ENCODE peak calls at places on chromosome 21, in ten cellular contexts. H, B, E, J, P, L, T, V, Z and I are unnamed samples.

GRCh38 chr21:46098303-46099141 is 610 bp downstream of the COL6A2 start:
- DNase-seq in H (no peak), B (peak; percentile 37), E (no peak), J (peak; percentile 73), P (no peak), L (no peak), T (peak; percentile 34), V (peak; percentile 20), Z (no peak), I (no peak)

GRCh38 chr21:32604484-32604883 is 7.7 kb downstream of the CFAP298 start:
- DNase-seq in H (no peak), B (peak; percentile 47), E (no peak), J (no peak), P (no peak), L (no peak), T (no peak), V (no peak), Z (no peak), I (no peak)

GRCh38 chr21:15197696-15198095 is 132.9 kb upstream of the NRIP1 start:
- DNase-seq in H (no peak), B (no peak), E (no peak), J (no peak), P (no peak), L (no peak), T (no peak), V (no peak), Z (no peak), I (no peak)

GRCh38 chr21:41290106-41290799 is 26.3 kb upstream of the FAM3B start:
- DNase-seq in H (no peak), B (no peak), E (no peak), J (no peak), P (no peak), L (no peak), T (no peak), V (no peak), Z (no peak), I (no peak)

GRCh38 chr21:34989337-34990151 is 59.6 kb downstream of the RUNX1 start:
- DNase-seq in H (no peak), B (peak; percentile 25), E (no peak), J (no peak), P (no peak), L (peak; percentile 49), T (no peak), V (no peak), Z (no peak), I (no peak)

GRCh38 chr21:45530423-45531113 is 11.7 kb downstream of the SLC19A1 start:
- DNase-seq in H (no peak), B (no peak), E (no peak), J (no peak), P (no peak), L (no peak), T (peak; percentile 7), V (no peak), Z (no peak), I (peak; percentile 66)

GRCh38 chr21:44377922-44378645 is 24.7 kb downstream of the TRPM2 start:
- DNase-seq in H (no peak), B (no peak), E (no peak), J (peak; percentile 55), P (no peak), L (no peak), T (no peak), V (no peak), Z (no peak), I (peak; percentile 58)

GRCh38 chr21:45129231-45129923 is 55.0 kb downstream of the ADARB1 start:
- DNase-seq in H (no peak), B (no peak), E (no peak), J (peak; percentile 79), P (no peak), L (peak; percentile 46), T (peak; percentile 53), V (no peak), Z (no peak), I (no peak)

GRCh38 chr21:36545776-36546511 is 66.0 kb upstream of the CLDN14 start:
- DNase-seq in H (peak; percentile 3), B (no peak), E (peak; percentile 9), J (peak; percentile 7), P (no peak), L (no peak), T (no peak), V (no peak), Z (no peak), I (no peak)

GRCh38 chr21:8994640-8995511 is 1526.5 kb upstream of the TPTE start:
- DNase-seq in H (no peak), B (no peak), E (no peak), J (no peak), P (no peak), L (no peak), T (no peak), V (no peak), Z (no peak), I (no peak)

GRCh38 chr21:22597660-22598255 is 1599.5 kb downstream of the NCAM2 start:
- DNase-seq in H (no peak), B (no peak), E (no peak), J (no peak), P (no peak), L (no peak), T (no peak), V (no peak), Z (no peak), I (no peak)

GRCh38 chr21:46067505-46068201 is 30.3 kb upstream of the COL6A2 start:
- DNase-seq in H (no peak), B (no peak), E (no peak), J (peak; percentile 70), P (no peak), L (no peak), T (no peak), V (no peak), Z (no peak), I (peak; percentile 65)

GRCh38 chr21:31893841-31894240 is 21.0 kb downstream of the HUNK start:
- DNase-seq in H (no peak), B (no peak), E (no peak), J (no peak), P (no peak), L (no peak), T (no peak), V (no peak), Z (no peak), I (no peak)

GRCh38 chr21:45947716-45948255 is 33.8 kb upstream of the COL6A1 start:
- DNase-seq in H (no peak), B (no peak), E (no peak), J (no peak), P (no peak), L (no peak), T (no peak), V (no peak), Z (no peak), I (no peak)

GRCh38 chr21:26131554-26131953 is 39.0 kb downstream of the APP start:
- DNase-seq in H (no peak), B (no peak), E (no peak), J (no peak), P (no peak), L (no peak), T (no peak), V (no peak), Z (no peak), I (no peak)

GRCh38 chr21:46564391-46564790 is 40.5 kb downstream of the S100B start:
- DNase-seq in H (no peak), B (no peak), E (no peak), J (no peak), P (no peak), L (no peak), T (no peak), V (no peak), Z (no peak), I (no peak)

GRCh38 chr21:45998871-45999580 is 17.5 kb downstream of the COL6A1 start:
- DNase-seq in H (no peak), B (no peak), E (no peak), J (no peak), P (no peak), L (no peak), T (peak; percentile 9), V (no peak), Z (no peak), I (no peak)

GRCh38 chr21:45504021-45504515 is 38.2 kb downstream of the SLC19A1 start:
- DNase-seq in H (no peak), B (no peak), E (no peak), J (no peak), P (no peak), L (no peak), T (peak; percentile 11), V (no peak), Z (no peak), I (peak; percentile 68)

GRCh38 chr21:29449306-29449940 is 150.7 kb downstream of the BACH1 start:
- DNase-seq in H (no peak), B (no peak), E (peak; percentile 51), J (no peak), P (no peak), L (no peak), T (no peak), V (no peak), Z (no peak), I (no peak)

GRCh38 chr21:16279658-16280581 is 550.1 kb downstream of the USP25 start:
- DNase-seq in H (peak; percentile 71), B (peak; percentile 77), E (peak; percentile 61), J (peak; percentile 72), P (no peak), L (no peak), T (peak; percentile 27), V (no peak), Z (no peak), I (peak; percentile 69)
- TF ChIP-seq CTCF in H (peak; percentile 2), B (no peak), E (no peak), J (no peak), P (no peak), L (no peak), T (no peak), V (no peak), Z (no peak), I (peak; percentile 54)

GRCh38 chr21:18041012-18041411 is 203.6 kb upstream of the CHODL start:
- DNase-seq in H (no peak), B (peak; percentile 73), E (peak; percentile 17), J (no peak), P (no peak), L (no peak), T (no peak), V (no peak), Z (peak; percentile 9), I (no peak)
- TF ChIP-seq CTCF in H (peak; percentile 39), B (peak; percentile 79), E (peak; percentile 33), J (no peak), P (no peak), L (no peak), T (peak; percentile 48), V (no peak), Z (no peak), I (peak; percentile 69)

DNA sequence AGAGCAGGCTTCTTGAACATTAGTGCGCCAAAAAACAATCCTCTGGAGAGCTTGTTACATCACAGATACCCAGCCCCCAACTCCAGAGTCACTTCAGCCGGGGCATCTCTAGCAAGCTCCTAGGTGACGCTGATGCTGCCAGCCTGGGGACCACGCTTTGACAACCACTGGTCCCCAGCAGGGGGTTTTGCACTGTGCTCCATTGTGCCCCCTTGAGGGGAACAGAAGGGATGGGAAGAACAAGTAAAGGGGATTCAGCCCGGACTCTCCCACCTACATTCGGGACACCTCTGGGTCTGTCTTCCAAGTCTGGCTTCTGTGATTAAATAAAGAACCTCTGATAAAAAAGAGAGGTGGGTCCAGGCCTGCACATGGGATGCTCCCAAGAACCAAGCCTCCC is 60.4 kb downstream of the ATP5PO start:
- DNase-seq in H (no peak), B (no peak), E (no peak), J (no peak), P (no peak), L (no peak), T (no peak), V (peak; percentile 46), Z (no peak), I (no peak)
- TF ChIP-seq CTCF in H (peak; percentile 40), B (no peak), E (peak; percentile 18), J (no peak), P (no peak), L (no peak), T (no peak), V (peak; percentile 92), Z (no peak), I (peak; percentile 30)

GRCh38 chr21:37582613-37583012 is 216.0 kb downstream of the DYRK1A start:
- DNase-seq in H (peak; percentile 61), B (peak; percentile 31), E (peak; percentile 84), J (no peak), P (no peak), L (peak; percentile 32), T (no peak), V (peak; percentile 77), Z (peak; percentile 17), I (no peak)
- TF ChIP-seq CTCF in H (peak; percentile 90), B (peak; percentile 51), E (peak; percentile 89), J (peak; percentile 44), P (peak; percentile 51), L (peak; percentile 54), T (peak; percentile 67), V (peak; percentile 78), Z (no peak), I (peak; percentile 71)